ENCODE peak calls at places on chromosome 16, in six cellular contexts. E is 8988T, I is kidney tubule cell, G is stomach, T is mucosa of descending colon, O is T-helper 1 cell. V is an unnamed sample.

GRCh38 chr16:29877266-29877961 is 14.4 kb upstream of the CDIPT start:
- DNase-seq in O (peak), T (peak), G (no peak), E (no peak), I (peak), V (no peak)

GRCh38 chr16:71746442-71747046 is 22.0 kb upstream of the PHLPP2 start:
- DNase-seq in T (no peak), O (peak), E (peak), G (no peak), I (peak), V (no peak)

GRCh38 chr16:66639091-66639885 is 34.8 kb downstream of the CMTM3 start:
- DNase-seq in T (no peak), I (peak), G (no peak), O (no peak), E (no peak), V (no peak)

GRCh38 chr16:21568502-21569189 is 30.7 kb upstream of the METTL9 start:
- DNase-seq in G (peak), E (no peak), O (no peak), I (no peak), T (no peak), V (no peak)

GRCh38 chr16:68902376-68903345 is 59.3 kb downstream of the TANGO6 start:
- DNase-seq in O (no peak), T (no peak), G (no peak), E (no peak), I (peak), V (no peak)

GRCh38 chr16:49972280-49972679 is 52.7 kb upstream of the CNEP1R1 start:
- DNase-seq in G (no peak), E (no peak), I (no peak), T (no peak), O (no peak), V (no peak)

GRCh38 chr16:30927789-30928378 is 4.5 kb downstream of the FBXL19 start:
- DNase-seq in I (peak), E (peak), T (no peak), O (no peak), G (no peak), V (peak)

GRCh38 chr16:13042291-13042690 is 140.9 kb downstream of the SHISA9 start:
- DNase-seq in I (no peak), O (no peak), T (no peak), G (no peak), E (no peak), V (no peak)

GRCh38 chr16:15976929-15977637 is 27.7 kb downstream of the ABCC1 start:
- DNase-seq in G (no peak), T (no peak), O (no peak), E (no peak), I (no peak), V (no peak)

GRCh38 chr16:57720142-57720575 is 15.4 kb upstream of the KATNB1 start:
- DNase-seq in E (peak), O (no peak), T (no peak), I (peak), G (peak), V (no peak)

GRCh38 chr16:3054965-3055733 is 8.8 kb downstream of the MMP25 start:
- DNase-seq in I (no peak), T (peak), E (no peak), O (no peak), G (no peak), V (no peak)

GRCh38 chr16:28534542-28535373 is 4.0 kb downstream of the NUPR1 start:
- DNase-seq in E (no peak), G (peak), O (no peak), I (no peak), T (no peak), V (no peak)

GRCh38 chr16:70696952-70697600 is 11.2 kb upstream of the MTSS2 start:
- DNase-seq in E (no peak), G (peak), I (peak), T (no peak), O (no peak), V (no peak)

GRCh38 chr16:28531777-28532744 is 6.7 kb downstream of the NUPR1 start:
- DNase-seq in I (no peak), E (no peak), O (no peak), T (peak), G (peak), V (no peak)

GRCh38 chr16:67770371-67770991 is 35.9 kb downstream of the RANBP10 start:
- DNase-seq in O (no peak), I (no peak), E (no peak), T (no peak), G (no peak), V (no peak)

GRCh38 chr16:30992381-30992780 is 7.4 kb downstream of the HSD3B7 start:
- DNase-seq in O (no peak), G (no peak), I (no peak), E (no peak), T (no peak), V (no peak)

GRCh38 chr16:19757762-19758595 is 39.9 kb downstream of the IQCK start:
- DNase-seq in G (no peak), O (no peak), T (no peak), E (no peak), I (no peak), V (no peak)

GRCh38 chr16:60295451-60295850 is 1561.3 kb upstream of the GOT2 start:
- DNase-seq in E (no peak), T (no peak), O (no peak), G (no peak), I (no peak), V (no peak)

GRCh38 chr16:55033225-55034156 is 102.8 kb downstream of the IRX5 start:
- DNase-seq in I (no peak), G (no peak), O (no peak), E (no peak), T (no peak), V (no peak)

GRCh38 chr16:24989417-24989978 is 25.7 kb downstream of the ARHGAP17 start:
- DNase-seq in E (no peak), O (no peak), G (no peak), I (no peak), T (no peak), V (no peak)

GRCh38 chr16:19524356-19524865 is 669 bp downstream of the CCP110 start:
- DNase-seq in T (no peak), I (peak), O (no peak), G (no peak), E (no peak), V (no peak)

GRCh38 chr16:2095315-2095853 is 40.3 kb downstream of the PKD1 start:
- DNase-seq in G (no peak), I (peak), T (no peak), O (no peak), E (no peak), V (no peak)

GRCh38 chr16:52488837-52489289 is 58.1 kb downstream of the TOX3 start:
- DNase-seq in O (no peak), E (no peak), I (no peak), G (peak), T (no peak), V (no peak)

GRCh38 chr16:53052519-53053501 is at the start of gene CHD9NB:
- DNase-seq in I (peak), O (no peak), T (no peak), E (no peak), G (no peak), V (no peak)

GRCh38 chr16:4935231-4935855 is 1.6 kb downstream of the PPL start:
- DNase-seq in I (no peak), T (peak), O (no peak), G (peak), E (no peak), V (peak)

GRCh38 chr16:64321066-64321465 is 800.8 kb downstream of the CDH11 start:
- DNase-seq in O (no peak), T (no peak), I (no peak), G (no peak), E (no peak), V (no peak)

GRCh38 chr16:5634781-5635180 is 537.2 kb upstream of the EEF2KMT start:
- DNase-seq in O (no peak), I (no peak), G (no peak), T (no peak), E (no peak), V (no peak)

GRCh38 chr16:22915003-22915402 is 101.0 kb downstream of the HS3ST2 start:
- DNase-seq in E (no peak), T (no peak), G (no peak), O (no peak), I (no peak), V (no peak)

GRCh38 chr16:85916141-85916890 is 17.4 kb downstream of the IRF8 start:
- DNase-seq in E (no peak), T (peak), O (no peak), I (peak), G (peak), V (no peak)

GRCh38 chr16:82078125-82078524 is 43.1 kb downstream of the HSD17B2 start:
- DNase-seq in I (no peak), G (no peak), T (no peak), E (no peak), O (no peak), V (no peak)

GRCh38 chr16:68086336-68086821 is 1.2 kb downstream of the NFATC3 start:
- DNase-seq in O (no peak), I (peak), E (no peak), T (no peak), G (no peak), V (no peak)

GRCh38 chr16:85321856-85322271 is 209.6 kb upstream of the CIBAR2 start:
- DNase-seq in O (no peak), E (no peak), T (peak), G (peak), I (peak), V (peak)

GRCh38 chr16:69644790-69645189 is 79.0 kb downstream of the NFAT5 start:
- DNase-seq in G (no peak), T (no peak), O (no peak), E (no peak), I (no peak), V (no peak)

GRCh38 chr16:54923055-54923473 is 7.6 kb upstream of the IRX5 start:
- DNase-seq in I (no peak), G (no peak), E (no peak), O (no peak), T (no peak), V (no peak)

GRCh38 chr16:88994704-88995103 is 17.7 kb upstream of the CBFA2T3 start:
- DNase-seq in G (no peak), T (no peak), E (no peak), I (no peak), O (no peak), V (no peak)

GRCh38 chr16:50476486-50477260 is 71.5 kb upstream of the NKD1 start:
- DNase-seq in O (no peak), T (no peak), G (no peak), I (no peak), E (no peak), V (no peak)

GRCh38 chr16:4244254-4244812 is 2.5 kb upstream of the SRL start:
- DNase-seq in G (peak), O (no peak), T (no peak), I (peak), E (no peak), V (no peak)

V was measured in ovary.